ENCODE peak calls at places on chromosomes 13 and 19, in nine cellular contexts. One of them, this sample, is unnamed.

GRCh38 chr19:43425567-43426392 is 11.1 kb downstream of the TEX101 start:
- DNase-seq in fibroblast of pulmonary artery: peak
- DNase-seq in right lobe of liver: no peak
- DNase-seq in GM12865: no peak
- DNase-seq in foreskin fibroblast: no peak
- DNase-seq in GM06990: no peak
- DNase-seq in Peyer's patch: peak
- DNase-seq in fibroblast of lung: peak
- DNase-seq in left ventricle myocardium inferior: no peak
- DNase-seq in this sample: peak

GRCh38 chr19:36046443-36047050 is 7.5 kb downstream of the THAP8 start:
- DNase-seq in left ventricle myocardium inferior: no peak
- DNase-seq in right lobe of liver: no peak
- DNase-seq in Peyer's patch: no peak
- DNase-seq in GM06990: no peak
- DNase-seq in fibroblast of pulmonary artery: peak
- DNase-seq in foreskin fibroblast: peak
- DNase-seq in fibroblast of lung: no peak
- DNase-seq in GM12865: no peak
- DNase-seq in this sample: peak

GRCh38 chr13:35770756-35771291 is 294.3 kb upstream of the MAB21L1 start:
- DNase-seq in fibroblast of lung: no peak
- DNase-seq in GM12865: no peak
- DNase-seq in left ventricle myocardium inferior: no peak
- DNase-seq in GM06990: no peak
- DNase-seq in foreskin fibroblast: no peak
- DNase-seq in Peyer's patch: no peak
- DNase-seq in right lobe of liver: no peak
- DNase-seq in fibroblast of pulmonary artery: no peak
- DNase-seq in this sample: no peak

GRCh38 chr13:99203601-99204579 is 3.2 kb downstream of the UBAC2 start:
- DNase-seq in Peyer's patch: no peak
- DNase-seq in fibroblast of pulmonary artery: no peak
- DNase-seq in right lobe of liver: no peak
- DNase-seq in foreskin fibroblast: no peak
- DNase-seq in GM06990: peak
- DNase-seq in GM12865: peak
- DNase-seq in fibroblast of lung: no peak
- DNase-seq in left ventricle myocardium inferior: no peak
- DNase-seq in this sample: no peak

GRCh38 chr13:42808572-42808971 is 27.2 kb downstream of the FAM216B start:
- DNase-seq in Peyer's patch: no peak
- DNase-seq in fibroblast of pulmonary artery: no peak
- DNase-seq in GM06990: no peak
- DNase-seq in left ventricle myocardium inferior: no peak
- DNase-seq in right lobe of liver: no peak
- DNase-seq in GM12865: no peak
- DNase-seq in fibroblast of lung: no peak
- DNase-seq in foreskin fibroblast: no peak
- DNase-seq in this sample: no peak

GRCh38 chr13:106455190-106455589 is 80.3 kb downstream of the EFNB2 start:
- DNase-seq in Peyer's patch: no peak
- DNase-seq in fibroblast of pulmonary artery: no peak
- DNase-seq in foreskin fibroblast: no peak
- DNase-seq in GM12865: no peak
- DNase-seq in fibroblast of lung: no peak
- DNase-seq in left ventricle myocardium inferior: no peak
- DNase-seq in GM06990: no peak
- DNase-seq in right lobe of liver: no peak
- DNase-seq in this sample: no peak

GRCh38 chr13:97182065-97182890 is 39.9 kb upstream of the MBNL2 start:
- DNase-seq in fibroblast of pulmonary artery: no peak
- DNase-seq in GM06990: no peak
- DNase-seq in foreskin fibroblast: no peak
- DNase-seq in Peyer's patch: no peak
- DNase-seq in left ventricle myocardium inferior: no peak
- DNase-seq in GM12865: no peak
- DNase-seq in fibroblast of lung: no peak
- DNase-seq in right lobe of liver: no peak
- DNase-seq in this sample: no peak

GRCh38 chr19:50639121-50640112 is at the start of gene SYT3:
- DNase-seq in foreskin fibroblast: peak
- DNase-seq in fibroblast of pulmonary artery: peak
- DNase-seq in GM12865: peak
- DNase-seq in GM06990: no peak
- DNase-seq in Peyer's patch: no peak
- DNase-seq in right lobe of liver: no peak
- DNase-seq in fibroblast of lung: peak
- DNase-seq in left ventricle myocardium inferior: peak
- DNase-seq in this sample: peak

GRCh38 chr13:64675256-64675892 is 2554.8 kb downstream of the PCDH9 start:
- DNase-seq in right lobe of liver: no peak
- DNase-seq in left ventricle myocardium inferior: no peak
- DNase-seq in Peyer's patch: no peak
- DNase-seq in GM12865: no peak
- DNase-seq in GM06990: no peak
- DNase-seq in fibroblast of pulmonary artery: peak
- DNase-seq in foreskin fibroblast: peak
- DNase-seq in fibroblast of lung: peak
- DNase-seq in this sample: no peak

GRCh38 chr19:55301459-55302331 is 17.9 kb downstream of the BRSK1 start:
- DNase-seq in left ventricle myocardium inferior: peak
- DNase-seq in right lobe of liver: peak
- DNase-seq in foreskin fibroblast: peak
- DNase-seq in GM06990: peak
- DNase-seq in fibroblast of pulmonary artery: peak
- DNase-seq in GM12865: peak
- DNase-seq in fibroblast of lung: peak
- DNase-seq in Peyer's patch: peak
- DNase-seq in this sample: peak

GRCh38 chr13:30715357-30715756 is 20.0 kb upstream of the ALOX5AP start:
- DNase-seq in left ventricle myocardium inferior: no peak
- DNase-seq in foreskin fibroblast: no peak
- DNase-seq in Peyer's patch: no peak
- DNase-seq in fibroblast of pulmonary artery: no peak
- DNase-seq in GM12865: no peak
- DNase-seq in fibroblast of lung: no peak
- DNase-seq in right lobe of liver: no peak
- DNase-seq in GM06990: no peak
- DNase-seq in this sample: no peak

GRCh38 chr13:67792151-67792665 is 562.1 kb upstream of the PCDH9 start:
- DNase-seq in left ventricle myocardium inferior: no peak
- DNase-seq in fibroblast of pulmonary artery: no peak
- DNase-seq in GM12865: no peak
- DNase-seq in GM06990: no peak
- DNase-seq in foreskin fibroblast: no peak
- DNase-seq in fibroblast of lung: peak
- DNase-seq in Peyer's patch: no peak
- DNase-seq in right lobe of liver: no peak
- DNase-seq in this sample: no peak

GRCh38 chr13:72983085-72983768 is 75.6 kb upstream of the KLF5 start:
- DNase-seq in GM12865: no peak
- DNase-seq in fibroblast of pulmonary artery: peak
- DNase-seq in foreskin fibroblast: peak
- DNase-seq in GM06990: no peak
- DNase-seq in right lobe of liver: no peak
- DNase-seq in left ventricle myocardium inferior: no peak
- DNase-seq in fibroblast of lung: peak
- DNase-seq in Peyer's patch: peak
- DNase-seq in this sample: peak

GRCh38 chr13:20161951-20162300 is 1.1 kb upstream of the GJA3 start:
- DNase-seq in Peyer's patch: no peak
- DNase-seq in GM06990: no peak
- DNase-seq in foreskin fibroblast: no peak
- DNase-seq in fibroblast of pulmonary artery: no peak
- DNase-seq in left ventricle myocardium inferior: no peak
- DNase-seq in GM12865: no peak
- DNase-seq in fibroblast of lung: no peak
- DNase-seq in right lobe of liver: no peak
- DNase-seq in this sample: no peak

GRCh38 chr19:39090881-39091280 is 6.7 kb downstream of the ACP7 start:
- DNase-seq in GM12865: no peak
- DNase-seq in foreskin fibroblast: no peak
- DNase-seq in right lobe of liver: no peak
- DNase-seq in left ventricle myocardium inferior: no peak
- DNase-seq in Peyer's patch: no peak
- DNase-seq in fibroblast of lung: no peak
- DNase-seq in GM06990: no peak
- DNase-seq in fibroblast of pulmonary artery: peak
- DNase-seq in this sample: no peak

DNA sequence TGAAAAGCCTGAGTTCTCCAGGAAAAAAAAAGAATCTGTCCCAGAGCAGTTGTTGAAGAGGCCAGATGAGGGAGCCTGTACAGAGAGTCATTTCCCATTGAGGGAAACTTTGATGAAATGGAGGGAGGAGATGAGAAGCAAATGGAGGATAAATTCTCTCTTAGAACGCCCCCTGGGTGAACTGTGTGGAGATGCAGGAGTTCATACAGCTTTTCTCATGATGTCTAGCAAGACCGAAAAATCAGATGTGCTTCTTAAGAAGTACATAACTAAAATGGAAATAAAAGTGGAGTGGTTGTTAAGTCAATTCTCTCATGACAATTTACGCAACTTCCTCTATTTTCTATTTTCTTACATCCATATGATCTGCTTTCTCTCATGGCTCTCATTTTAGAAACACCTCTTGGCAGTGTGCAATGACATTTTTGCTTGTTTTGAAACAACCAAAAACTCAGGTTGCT is 1263.1 kb downstream of the PCDH9 start:
- DNase-seq in GM12865: peak
- DNase-seq in fibroblast of lung: peak
- DNase-seq in left ventricle myocardium inferior: no peak
- DNase-seq in right lobe of liver: no peak
- DNase-seq in foreskin fibroblast: no peak
- DNase-seq in GM06990: no peak
- DNase-seq in Peyer's patch: no peak
- DNase-seq in fibroblast of pulmonary artery: peak
- DNase-seq in this sample: peak
- TF ChIP-seq CTCF in GM12865: no peak
- TF ChIP-seq CTCF in fibroblast of lung: peak
- TF ChIP-seq CTCF in left ventricle myocardium inferior: peak
- TF ChIP-seq CTCF in right lobe of liver: peak
- TF ChIP-seq CTCF in foreskin fibroblast: peak
- TF ChIP-seq CTCF in GM06990: no peak
- TF ChIP-seq CTCF in Peyer's patch: no peak
- TF ChIP-seq CTCF in fibroblast of pulmonary artery: peak
- TF ChIP-seq CTCF in this sample: peak

GRCh38 chr19:18099623-18099995 is 2.0 kb downstream of the MAST3 start:
- DNase-seq in fibroblast of pulmonary artery: no peak
- DNase-seq in fibroblast of lung: no peak
- DNase-seq in foreskin fibroblast: no peak
- DNase-seq in GM06990: no peak
- DNase-seq in Peyer's patch: no peak
- DNase-seq in right lobe of liver: no peak
- DNase-seq in left ventricle myocardium inferior: no peak
- DNase-seq in GM12865: no peak
- DNase-seq in this sample: no peak
- H3K4me3 ChIP-seq in fibroblast of pulmonary artery: no peak
- H3K4me3 ChIP-seq in fibroblast of lung: no peak
- H3K4me3 ChIP-seq in foreskin fibroblast: no peak
- H3K4me3 ChIP-seq in GM06990: peak
- H3K4me3 ChIP-seq in Peyer's patch: no peak
- H3K4me3 ChIP-seq in right lobe of liver: no peak
- H3K4me3 ChIP-seq in left ventricle myocardium inferior: no peak
- H3K4me3 ChIP-seq in GM12865: peak
- H3K4me3 ChIP-seq in this sample: no peak

GRCh38 chr19:10514211-10515145 is 2.8 kb downstream of the S1PR5 start:
- DNase-seq in left ventricle myocardium inferior: no peak
- DNase-seq in right lobe of liver: no peak
- DNase-seq in GM12865: peak
- DNase-seq in fibroblast of lung: no peak
- DNase-seq in foreskin fibroblast: no peak
- DNase-seq in GM06990: no peak
- DNase-seq in fibroblast of pulmonary artery: no peak
- DNase-seq in Peyer's patch: no peak
- DNase-seq in this sample: no peak

GRCh38 chr19:10508036-10508435 is 4.9 kb upstream of the KEAP1 start:
- DNase-seq in fibroblast of pulmonary artery: no peak
- DNase-seq in GM12865: no peak
- DNase-seq in fibroblast of lung: no peak
- DNase-seq in left ventricle myocardium inferior: no peak
- DNase-seq in right lobe of liver: no peak
- DNase-seq in Peyer's patch: no peak
- DNase-seq in GM06990: no peak
- DNase-seq in foreskin fibroblast: no peak
- DNase-seq in this sample: no peak

GRCh38 chr19:10513223-10513622 is 4.0 kb downstream of the S1PR5 start:
- DNase-seq in GM12865: no peak
- DNase-seq in fibroblast of lung: no peak
- DNase-seq in foreskin fibroblast: no peak
- DNase-seq in right lobe of liver: no peak
- DNase-seq in fibroblast of pulmonary artery: no peak
- DNase-seq in Peyer's patch: no peak
- DNase-seq in GM06990: no peak
- DNase-seq in left ventricle myocardium inferior: no peak
- DNase-seq in this sample: no peak

GRCh38 chr19:10508707-10509106 is 5.6 kb upstream of the KEAP1 start:
- DNase-seq in fibroblast of lung: no peak
- DNase-seq in foreskin fibroblast: no peak
- DNase-seq in fibroblast of pulmonary artery: no peak
- DNase-seq in left ventricle myocardium inferior: no peak
- DNase-seq in right lobe of liver: no peak
- DNase-seq in Peyer's patch: no peak
- DNase-seq in GM06990: no peak
- DNase-seq in GM12865: no peak
- DNase-seq in this sample: no peak

DNA sequence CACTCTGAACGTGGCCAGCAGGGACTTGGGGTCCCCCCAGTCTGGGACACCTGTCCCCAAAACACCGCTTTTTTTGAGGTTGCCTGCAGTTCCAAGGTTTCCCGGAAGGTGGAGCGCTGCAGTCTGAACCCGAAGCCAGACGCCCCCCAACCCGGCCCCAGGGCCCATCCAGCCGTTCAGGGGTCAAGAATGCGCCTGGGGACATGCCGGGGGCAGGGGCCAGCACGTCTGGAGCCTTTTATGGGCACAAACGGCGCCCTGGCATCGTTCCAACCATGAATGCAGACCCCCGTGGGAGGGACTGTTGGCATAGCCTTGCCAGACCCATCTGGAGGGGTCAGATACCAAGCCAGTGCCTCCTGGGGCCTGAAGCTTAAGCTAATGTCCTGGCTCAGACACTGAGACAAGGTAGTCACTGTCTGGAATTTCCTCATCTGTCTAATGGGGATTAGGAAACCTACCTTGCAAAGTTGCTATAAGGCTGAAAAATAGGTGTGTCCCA is 6.9 kb downstream of the S1PR5 start:
- DNase-seq in foreskin fibroblast: no peak
- DNase-seq in fibroblast of pulmonary artery: no peak
- DNase-seq in GM12865: peak
- DNase-seq in right lobe of liver: no peak
- DNase-seq in left ventricle myocardium inferior: no peak
- DNase-seq in Peyer's patch: no peak
- DNase-seq in fibroblast of lung: no peak
- DNase-seq in GM06990: no peak
- DNase-seq in this sample: no peak
- TF ChIP-seq CTCF in foreskin fibroblast: peak
- TF ChIP-seq CTCF in fibroblast of pulmonary artery: peak
- TF ChIP-seq CTCF in GM12865: peak
- TF ChIP-seq CTCF in right lobe of liver: peak
- TF ChIP-seq CTCF in left ventricle myocardium inferior: peak
- TF ChIP-seq CTCF in Peyer's patch: peak
- TF ChIP-seq CTCF in fibroblast of lung: peak
- TF ChIP-seq CTCF in GM06990: peak
- TF ChIP-seq CTCF in this sample: peak

GRCh38 chr19:14375582-14376291 is 5.5 kb upstream of the ADGRE5 start:
- DNase-seq in foreskin fibroblast: no peak
- DNase-seq in GM06990: no peak
- DNase-seq in right lobe of liver: peak
- DNase-seq in GM12865: no peak
- DNase-seq in left ventricle myocardium inferior: peak
- DNase-seq in fibroblast of lung: no peak
- DNase-seq in fibroblast of pulmonary artery: peak
- DNase-seq in Peyer's patch: no peak
- DNase-seq in this sample: peak
- H3K4me3 ChIP-seq in foreskin fibroblast: no peak
- H3K4me3 ChIP-seq in GM06990: no peak
- H3K4me3 ChIP-seq in right lobe of liver: no peak
- H3K4me3 ChIP-seq in GM12865: no peak
- H3K4me3 ChIP-seq in left ventricle myocardium inferior: peak
- H3K4me3 ChIP-seq in fibroblast of lung: no peak
- H3K4me3 ChIP-seq in fibroblast of pulmonary artery: no peak
- H3K4me3 ChIP-seq in Peyer's patch: no peak
- H3K4me3 ChIP-seq in this sample: no peak

This sample was measured in fibroblast of villous mesenchyme.